ENCODE peak calls at places on chromosomes 16 and 17, in seven cellular contexts. Q, A, M, H, V, W and D are unnamed samples.
A peak's percentile ranks its signal among the peaks of the same experiment; 100 is the strongest.

GRCh38 chr17:71142333-71142732 is 973.0 kb downstream of the KCNJ2 start:
- DNase-seq in Q (no peak), A (no peak), M (no peak), H (no peak), V (no peak), W (no peak), D (no peak)

GRCh38 chr17:66691644-66692500 is 143.0 kb upstream of the CACNG5 start:
- DNase-seq in Q (no peak), A (no peak), M (no peak), H (no peak), V (no peak), W (no peak), D (no peak)

GRCh38 chr17:75695830-75696271 is 25.4 kb upstream of the ITGB4 start:
- DNase-seq in Q (peak; percentile 84), A (peak; percentile 41), M (peak; percentile 74), H (peak; percentile 90), V (no peak), W (no peak), D (no peak)

GRCh38 chr16:59543641-59544040 is 809.5 kb upstream of the GOT2 start:
- DNase-seq in Q (no peak), A (no peak), M (no peak), H (no peak), V (no peak), W (no peak), D (peak; percentile 19)

GRCh38 chr17:49715717-49716279 is 8.0 kb upstream of the SLC35B1 start:
- DNase-seq in Q (no peak), A (no peak), M (no peak), H (no peak), V (peak; percentile 47), W (no peak), D (no peak)

GRCh38 chr17:30530346-30531025 is 53.3 kb downstream of the GOSR1 start:
- DNase-seq in Q (no peak), A (no peak), M (no peak), H (no peak), V (no peak), W (no peak), D (peak; percentile 64)

GRCh38 chr16:69503244-69503643 is 62.5 kb upstream of the NFAT5 start:
- DNase-seq in Q (no peak), A (no peak), M (no peak), H (no peak), V (no peak), W (no peak), D (no peak)

GRCh38 chr16:102060-102855 is 24.2 kb downstream of the MPG start:
- DNase-seq in Q (no peak), A (no peak), M (no peak), H (peak; percentile 71), V (peak; percentile 25), W (no peak), D (no peak)

GRCh38 chr17:7043195-7043543 is 723 bp downstream of the SLC16A11 start:
- DNase-seq in Q (peak; percentile 62), A (peak; percentile 74), M (peak; percentile 24), H (no peak), V (no peak), W (no peak), D (no peak)

GRCh38 chr16:595942-596735 is 6.3 kb downstream of the RAB40C start:
- DNase-seq in Q (no peak), A (peak; percentile 73), M (no peak), H (no peak), V (peak; percentile 79), W (no peak), D (peak; percentile 20)

GRCh38 chr17:77027271-77027670 is 113.5 kb upstream of the SEC14L1 start:
- DNase-seq in Q (no peak), A (no peak), M (no peak), H (no peak), V (no peak), W (no peak), D (no peak)

GRCh38 chr16:81214745-81215166 is 23.7 kb upstream of the BCO1 start:
- DNase-seq in Q (peak; percentile 71), A (no peak), M (peak; percentile 15), H (no peak), V (peak; percentile 14), W (peak; percentile 37), D (no peak)

GRCh38 chr16:54699656-54700055 is 231.0 kb upstream of the IRX5 start:
- DNase-seq in Q (no peak), A (no peak), M (no peak), H (no peak), V (no peak), W (no peak), D (no peak)

GRCh38 chr17:40038882-40039513 is 15.2 kb downstream of the MED24 start:
- DNase-seq in Q (no peak), A (no peak), M (peak; percentile 68), H (peak; percentile 84), V (peak; percentile 81), W (peak; percentile 37), D (peak; percentile 42)

GRCh38 chr17:50406578-50406977 is 9.3 kb upstream of the LRRC59 start:
- DNase-seq in Q (no peak), A (no peak), M (no peak), H (no peak), V (no peak), W (no peak), D (no peak)

GRCh38 chr17:65558683-65559311 is 2.7 kb downstream of the AXIN2 start:
- DNase-seq in Q (no peak), A (no peak), M (no peak), H (no peak), V (no peak), W (no peak), D (no peak)

GRCh38 chr17:8289103-8289397 is 580 bp downstream of the RANGRF start:
- DNase-seq in Q (no peak), A (peak; percentile 82), M (no peak), H (no peak), V (no peak), W (peak; percentile 7), D (no peak)

GRCh38 chr16:68995011-68995504 is 110.4 kb upstream of the HAS3 start:
- DNase-seq in Q (no peak), A (no peak), M (no peak), H (peak; percentile 57), V (peak; percentile 33), W (peak; percentile 80), D (peak; percentile 98)

GRCh38 chr17:36600936-36601302 is 464 bp upstream of the MRM1 start:
- DNase-seq in Q (no peak), A (no peak), M (no peak), H (no peak), V (no peak), W (no peak), D (no peak)

GRCh38 chr16:3696425-3697218 is 20.7 kb downstream of the TRAP1 start:
- DNase-seq in Q (no peak), A (peak; percentile 9), M (no peak), H (no peak), V (no peak), W (no peak), D (peak; percentile 64)

GRCh38 chr16:66950971-66951790 is 9.9 kb upstream of the CES3 start:
- DNase-seq in Q (no peak), A (no peak), M (no peak), H (no peak), V (no peak), W (no peak), D (no peak)

GRCh38 chr17:79534111-79534510 is 76.7 kb downstream of the RBFOX3 start:
- DNase-seq in Q (no peak), A (no peak), M (no peak), H (no peak), V (no peak), W (no peak), D (no peak)
- TF ChIP-seq CTCF in Q (no peak), A (no peak), M (no peak), H (no peak), V (no peak), W (no peak), D (no peak)

GRCh38 chr17:38430316-38430715 is 2.1 kb downstream of the ARHGAP23 start:
- DNase-seq in Q (no peak), A (no peak), M (no peak), H (no peak), V (no peak), W (no peak), D (no peak)
- H3K27ac ChIP-seq in Q (peak overlapping the region; percentile 72), A (no peak overlapping the region), M (peak overlapping the region; percentile 93), H (peak overlapping the region; percentile 83), V (peak overlapping the region; percentile 25), W (no peak overlapping the region), D (no peak overlapping the region)

GRCh38 chr16:85901110-85901509 is 2.1 kb downstream of the IRF8 start:
- DNase-seq in Q (no peak), A (no peak), M (no peak), H (no peak), V (no peak), W (no peak), D (no peak)
- H3K4me1 ChIP-seq in Q (no peaks in the 10 kb centered on the region), A (peaks cover 13% of the 10 kb centered on the region), M (peaks cover 10% of the 10 kb centered on the region), H (peaks cover 9% of the 10 kb centered on the region), V (peaks cover 18% of the 10 kb centered on the region), W (no peaks in the 10 kb centered on the region), D (no peaks in the 10 kb centered on the region)

DNA sequence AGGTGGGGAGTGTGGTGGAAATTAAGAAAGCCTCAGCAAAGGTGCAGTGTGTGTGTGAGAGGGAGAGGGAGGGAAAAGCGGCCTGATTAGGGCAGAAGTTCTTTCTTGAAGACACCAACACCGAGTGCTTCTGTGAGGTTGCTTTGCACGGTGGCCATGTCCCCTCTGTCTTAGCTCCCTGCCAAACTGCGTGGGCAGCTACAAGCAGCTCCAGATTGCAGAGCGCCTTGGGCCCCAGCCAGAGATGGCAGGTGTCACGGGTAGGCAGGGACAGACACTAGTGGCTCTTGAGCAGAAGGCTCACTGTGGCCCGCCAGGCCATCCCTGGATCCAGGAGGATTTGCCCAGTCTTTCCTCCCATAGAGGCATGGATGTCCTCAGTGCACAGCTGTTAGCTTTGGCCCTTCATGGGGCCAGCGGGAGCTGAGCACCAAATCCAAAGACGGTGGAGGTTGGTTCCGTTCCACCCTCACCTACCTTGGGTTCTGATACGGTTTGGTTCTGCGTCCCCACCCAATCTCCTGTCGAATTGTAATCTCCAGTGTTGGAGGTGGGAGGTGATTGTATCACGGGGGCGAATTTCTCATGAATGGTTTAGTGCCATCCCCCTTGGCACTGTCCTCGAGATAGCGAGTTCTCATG is 21.4 kb downstream of the KIAA0513 start:
- DNase-seq in Q (no peak), A (no peak), M (no peak), H (no peak), V (no peak), W (no peak), D (no peak)
- TF ChIP-seq CTCF in Q (no peak), A (no peak), M (no peak), H (no peak), V (no peak), W (no peak), D (no peak)

GRCh38 chr17:59366773-59367656 is 35.6 kb downstream of the YPEL2 start:
- DNase-seq in Q (peak; percentile 62), A (peak; percentile 88), M (peak; percentile 77), H (peak; percentile 25), V (peak; percentile 97), W (no peak), D (peak; percentile 22)
- H3K27ac ChIP-seq in Q (peak overlapping the region; percentile 57), A (peak overlapping the region; percentile 83), M (peak overlapping the region; percentile 83), H (peak overlapping the region; percentile 78), V (peak overlapping the region; percentile 80), W (no peak overlapping the region), D (no peak overlapping the region)

DNA sequence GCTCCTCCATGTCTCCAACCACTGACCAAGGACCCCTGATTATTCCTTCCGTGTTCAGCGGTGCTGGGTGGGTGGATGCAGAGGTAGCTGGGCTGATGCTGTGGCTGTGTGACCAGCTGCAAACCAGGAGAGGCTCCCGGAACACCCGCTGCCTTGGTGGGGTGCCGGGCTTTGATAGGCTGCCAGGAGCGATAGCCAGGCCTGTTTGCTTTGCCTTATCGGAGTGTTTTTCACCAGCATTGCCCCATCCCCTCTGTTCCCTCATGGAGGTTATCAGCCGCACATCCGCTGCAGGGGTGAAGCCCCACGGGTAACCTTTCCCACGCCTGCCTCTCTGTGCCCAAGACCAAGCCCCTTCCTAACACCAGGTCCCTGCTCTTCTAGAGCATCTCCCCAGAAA is 354.3 kb downstream of the C16orf95 start:
- DNase-seq in Q (no peak), A (no peak), M (no peak), H (no peak), V (no peak), W (no peak), D (no peak)
- H3K4me1 ChIP-seq in Q (no peaks in the 10 kb centered on the region), A (no peaks in the 10 kb centered on the region), M (no peaks in the 10 kb centered on the region), H (no peaks in the 10 kb centered on the region), V (no peaks in the 10 kb centered on the region), W (no peaks in the 10 kb centered on the region), D (no peaks in the 10 kb centered on the region)